ENCODE peak calls at places on chromosome 7, in eight cellular contexts. C is T-helper 1 cell, Z is IMR-90, F is amniotic stem cell, E is AG08395, I is mesenteric fat pad, W is cardiac fibroblast, R is MM.1S. J is an unnamed sample.

GRCh38 chr7:138396251-138397070 is 63.6 kb upstream of the TRIM24 start:
- DNase-seq in C (no peak), Z (no peak), F (no peak), E (no peak), I (no peak), W (no peak), R (peak; percentile 47), J (no peak)

GRCh38 chr7:37311282-37311868 is 137.3 kb downstream of the ELMO1 start:
- DNase-seq in C (no peak), Z (peak; percentile 7), F (no peak), E (no peak), I (no peak), W (peak; percentile 15), R (no peak), J (no peak)

GRCh38 chr7:151432658-151433521 is 7.1 kb downstream of the CRYGN start:
- DNase-seq in C (peak; percentile 32), Z (no peak), F (no peak), E (no peak), I (no peak), W (no peak), R (peak; percentile 30), J (no peak)

GRCh38 chr7:12458520-12459131 is 55.0 kb upstream of the VWDE start:
- DNase-seq in C (no peak), Z (peak; percentile 25), F (no peak), E (peak; percentile 36), I (no peak), W (peak; percentile 62), R (peak; percentile 53), J (no peak)

GRCh38 chr7:69803699-69804516 is 205.6 kb downstream of the AUTS2 start:
- DNase-seq in C (no peak), Z (no peak), F (no peak), E (no peak), I (no peak), W (no peak), R (no peak), J (no peak)

GRCh38 chr7:17681965-17682364 is 258.3 kb downstream of the SNX13 start:
- DNase-seq in C (no peak), Z (no peak), F (no peak), E (peak; percentile 68), I (no peak), W (peak; percentile 82), R (no peak), J (no peak)

GRCh38 chr7:2754086-2754485 is 66.1 kb downstream of the AMZ1 start:
- DNase-seq in C (no peak), Z (no peak), F (no peak), E (no peak), I (no peak), W (peak; percentile 72), R (no peak), J (no peak)

GRCh38 chr7:120792861-120793130 is 65.1 kb downstream of the TSPAN12 start:
- DNase-seq in C (no peak), Z (no peak), F (no peak), E (no peak), I (no peak), W (peak; percentile 7), R (no peak), J (no peak)

GRCh38 chr7:137674064-137674463 is 172.7 kb downstream of the DGKI start:
- DNase-seq in C (no peak), Z (no peak), F (no peak), E (no peak), I (no peak), W (no peak), R (no peak), J (peak; percentile 28)

GRCh38 chr7:45697576-45698136 is 123.5 kb downstream of the ADCY1 start:
- DNase-seq in C (no peak), Z (peak; percentile 57), F (no peak), E (peak; percentile 43), I (peak; percentile 9), W (peak; percentile 45), R (no peak), J (no peak)